ENCODE peak calls at places on chromosomes 6 and 20, in seven cellular contexts. N is astrocyte of the cerebellum; E is lower lobe of right lung; D is CD8-positive, alpha-beta memory T cell; U is tibial nerve; K is lower leg skin; H is A549. F is an unnamed sample.

GRCh38 chr6:82030761-82031160 is 216.8 kb downstream of the IBTK start:
- DNase-seq in N (no peak), E (no peak), D (no peak), U (no peak), K (no peak), H (no peak), F (no peak)

GRCh38 chr20:14568225-14568624 is 230.8 kb upstream of the FLRT3 start:
- DNase-seq in N (no peak), E (no peak), D (no peak), U (no peak), K (no peak), H (no peak), F (no peak)

GRCh38 chr6:106823732-106824351 is 150.7 kb downstream of the CD24 start:
- DNase-seq in N (no peak), E (peak; percentile 63), D (no peak), U (no peak), K (no peak), H (no peak), F (no peak)

GRCh38 chr6:3489032-3489757 is 32.3 kb upstream of the SLC22A23 start:
- DNase-seq in N (peak; percentile 90), E (no peak), D (no peak), U (no peak), K (peak; percentile 48), H (no peak), F (no peak)

GRCh38 chr6:4518506-4518905 is 257.7 kb upstream of the CDYL start:
- DNase-seq in N (no peak), E (no peak), D (no peak), U (no peak), K (no peak), H (peak; percentile 54), F (no peak)

GRCh38 chr6:25655746-25656145 is 3.7 kb downstream of the SCGN start:
- DNase-seq in N (no peak), E (no peak), D (no peak), U (no peak), K (no peak), H (no peak), F (no peak)

GRCh38 chr6:53857318-53858094 is 62.7 kb downstream of the LRRC1 start:
- DNase-seq in N (no peak), E (no peak), D (no peak), U (no peak), K (no peak), H (no peak), F (no peak)

GRCh38 chr6:28683945-28684538 is 158.4 kb downstream of the GPX5 start:
- DNase-seq in N (peak; percentile 15), E (no peak), D (peak; percentile 35), U (no peak), K (no peak), H (peak; percentile 35), F (no peak)

GRCh38 chr20:17529586-17529985 is 1.6 kb downstream of the BFSP1 start:
- DNase-seq in N (no peak), E (no peak), D (no peak), U (no peak), K (no peak), H (no peak), F (no peak)

GRCh38 chr20:17533396-17533795 is 2.2 kb upstream of the BFSP1 start:
- DNase-seq in N (no peak), E (no peak), D (no peak), U (no peak), K (no peak), H (peak; percentile 88), F (no peak)

GRCh38 chr20:17530153-17530552 is 1.0 kb downstream of the BFSP1 start:
- DNase-seq in N (no peak), E (no peak), D (no peak), U (no peak), K (no peak), H (no peak), F (no peak)

GRCh38 chr20:17530716-17531536 is at the start of gene BFSP1:
- DNase-seq in N (no peak), E (peak; percentile 67), D (no peak), U (no peak), K (peak; percentile 88), H (peak; percentile 54), F (peak; percentile 49)

DNA sequence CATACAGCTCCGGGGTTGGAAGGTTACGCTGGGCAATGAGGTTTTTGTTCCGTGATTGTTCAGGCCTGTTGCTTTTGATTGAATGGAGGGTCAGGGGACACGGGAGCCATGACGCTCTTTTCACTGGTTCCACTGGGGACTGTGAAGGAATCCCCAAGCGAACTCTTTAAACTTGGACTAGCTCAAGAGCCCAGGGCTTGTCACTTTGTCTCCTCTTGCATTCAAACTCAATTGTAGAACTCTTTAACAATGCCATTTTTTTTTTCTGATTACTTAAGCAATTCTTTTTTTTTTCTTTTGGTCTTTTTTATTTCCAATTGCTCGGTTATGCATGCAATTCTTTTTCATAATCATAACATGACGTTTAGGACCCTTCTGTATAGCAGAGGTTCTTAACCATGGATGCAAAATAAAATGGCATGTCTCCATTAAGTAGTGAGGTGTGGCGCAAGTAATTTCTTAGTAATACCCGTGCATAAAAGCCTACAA is 402 bp upstream of the BFSP1 start:
- DNase-seq in N (no peak), E (no peak), D (no peak), U (no peak), K (no peak), H (peak; percentile 58), F (no peak)
- H3K4me3 ChIP-seq in N (peak overlapping the region; percentile 40), E (peak overlapping the region; percentile 61), D (peak overlapping the region; percentile 47), U (peak overlapping the region; percentile 41), K (no peak overlapping the region), H (peak overlapping the region; percentile 55), F (peak overlapping the region; percentile 3)

GRCh38 chr20:50195524-50196120 is 5.0 kb downstream of the CEBPB start:
- DNase-seq in N (no peak), E (no peak), D (no peak), U (no peak), K (no peak), H (no peak), F (no peak)

GRCh38 chr20:50193851-50194830 is 3.5 kb downstream of the CEBPB start:
- DNase-seq in N (no peak), E (peak; percentile 63), D (no peak), U (no peak), K (no peak), H (no peak), F (no peak)

GRCh38 chr20:50193169-50193850 is 2.7 kb downstream of the CEBPB start:
- DNase-seq in N (no peak), E (no peak), D (no peak), U (no peak), K (no peak), H (no peak), F (no peak)

GRCh38 chr20:50196248-50196647 is 5.6 kb downstream of the CEBPB start:
- DNase-seq in N (no peak), E (no peak), D (no peak), U (no peak), K (no peak), H (no peak), F (no peak)

DNA sequence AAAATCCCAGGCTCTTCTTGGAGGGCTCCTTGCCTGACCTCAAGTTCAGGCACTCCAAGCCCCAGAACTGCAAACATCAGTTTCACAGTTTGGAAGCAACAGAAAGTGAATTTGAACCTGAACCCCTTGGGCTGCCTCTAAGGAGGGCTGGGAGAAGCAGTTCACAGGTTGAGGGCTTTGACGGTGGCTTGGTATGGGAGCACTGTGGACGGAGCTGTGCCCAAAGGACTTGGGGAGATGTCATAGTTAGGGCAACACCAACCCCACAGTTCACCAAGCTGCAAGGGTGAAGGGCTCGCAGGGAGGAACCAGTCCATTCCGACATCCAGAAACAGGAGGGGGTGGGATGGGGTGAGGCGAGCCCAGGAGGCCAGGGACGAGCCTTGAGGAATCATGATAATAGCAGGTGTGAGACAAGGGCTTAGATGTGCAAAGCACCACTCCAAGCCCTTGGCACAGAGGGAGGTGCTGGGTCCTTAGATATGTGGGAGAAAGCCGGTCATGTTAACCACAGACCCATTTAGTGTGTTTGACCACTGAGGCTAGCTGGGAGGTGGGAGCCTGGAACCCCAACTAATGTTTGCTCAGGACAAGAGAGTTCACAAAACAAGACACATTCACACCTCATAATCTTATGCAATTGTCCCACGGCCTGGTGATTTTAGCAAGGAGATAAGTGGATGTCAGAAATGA is 4.3 kb downstream of the CEBPB start:
- DNase-seq in N (no peak), E (no peak), D (no peak), U (no peak), K (no peak), H (no peak), F (no peak)
- H3K4me3 ChIP-seq in N (no peak overlapping the region), E (peak overlapping the region; percentile 90), D (no peak overlapping the region), U (no peak overlapping the region), K (no peak overlapping the region), H (peak overlapping the region; percentile 98), F (peak overlapping the region; percentile 97)

GRCh38 chr6:68635412-68635705 is 277 bp downstream of the ADGRB3 start:
- DNase-seq in N (no peak), E (no peak), D (no peak), U (no peak), K (no peak), H (no peak), F (no peak)

GRCh38 chr6:68636710-68637470 is 1.8 kb downstream of the ADGRB3 start:
- DNase-seq in N (no peak), E (no peak), D (no peak), U (no peak), K (no peak), H (no peak), F (no peak)

GRCh38 chr6:68637782-68638181 is 2.7 kb downstream of the ADGRB3 start:
- DNase-seq in N (no peak), E (no peak), D (no peak), U (no peak), K (no peak), H (no peak), F (no peak)

GRCh38 chr6:68634503-68635411 is at the start of gene ADGRB3:
- DNase-seq in N (peak; percentile 66), E (peak; percentile 74), D (peak; percentile 5), U (peak; percentile 67), K (peak; percentile 92), H (peak; percentile 9), F (peak; percentile 85)

DNA sequence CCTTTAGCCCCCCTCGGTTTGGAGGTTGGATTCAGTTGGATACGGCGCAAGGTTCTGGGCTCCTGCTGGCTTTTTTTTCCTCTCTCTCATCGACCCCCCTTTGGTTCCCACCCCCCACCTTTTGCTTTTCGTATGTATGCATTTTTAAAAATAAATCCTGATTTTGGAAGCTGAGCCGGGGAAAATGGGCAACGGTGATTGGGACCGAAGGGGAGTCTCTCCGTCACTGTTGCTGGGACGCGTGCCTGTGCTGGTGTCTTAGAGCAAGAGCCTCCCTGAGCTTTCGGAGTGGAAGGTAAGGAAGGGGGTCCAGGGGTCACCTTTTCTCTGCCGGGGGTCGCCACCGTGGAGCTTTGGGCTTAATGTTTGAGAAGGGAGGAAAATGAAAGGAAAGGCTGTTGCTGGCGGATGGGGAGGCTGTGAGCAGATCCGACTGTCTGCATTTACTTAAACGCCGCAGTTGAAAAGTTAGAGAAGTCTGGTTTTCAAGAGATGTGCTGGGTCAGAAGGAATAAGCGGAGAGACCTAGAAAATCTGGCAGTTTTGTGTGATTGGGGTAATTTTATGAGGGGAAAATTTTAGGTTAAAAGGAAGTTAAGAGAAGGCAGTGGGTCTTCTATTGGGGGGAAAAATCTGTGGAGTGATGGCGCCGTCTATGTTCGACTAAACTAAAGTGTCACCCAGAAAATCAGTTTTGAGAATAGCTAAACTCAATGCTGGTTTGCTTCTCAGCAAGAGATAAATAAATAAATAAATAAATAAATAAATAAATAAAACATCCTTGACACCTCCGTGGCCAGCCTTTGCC is 828 bp downstream of the ADGRB3 start:
- DNase-seq in N (no peak), E (no peak), D (no peak), U (no peak), K (no peak), H (no peak), F (peak; percentile 36)
- H3K4me3 ChIP-seq in N (peak overlapping the region; percentile 68), E (peak overlapping the region; percentile 61), D (peak overlapping the region; percentile 26), U (peak overlapping the region; percentile 73), K (peak overlapping the region; percentile 36), H (peak overlapping the region; percentile 58), F (peak overlapping the region; percentile 70)

DNA sequence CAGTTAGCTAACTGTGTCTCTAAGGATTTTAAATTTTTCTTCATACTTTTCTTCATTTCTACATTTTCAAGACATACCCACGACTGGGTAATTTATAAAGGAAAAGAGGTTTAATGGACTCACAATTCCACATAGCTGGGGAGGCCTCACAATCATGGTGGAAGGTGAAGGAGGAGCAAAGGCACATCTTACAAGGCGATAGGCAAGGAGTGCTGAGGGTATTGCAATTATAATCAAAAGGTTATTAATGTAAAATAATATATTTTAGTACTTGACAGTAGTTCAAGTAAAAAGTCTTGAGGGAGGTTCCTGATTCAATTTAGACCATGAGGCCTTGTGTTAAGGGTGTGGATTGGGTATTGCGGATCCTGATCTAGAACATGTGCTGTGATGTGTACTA is 7.3 kb upstream of the ABCC10 start:
- DNase-seq in N (no peak), E (no peak), D (no peak), U (no peak), K (no peak), H (no peak), F (no peak)
- H3K4me3 ChIP-seq in N (no peak overlapping the region), E (no peak overlapping the region), D (no peak overlapping the region), U (no peak overlapping the region), K (no peak overlapping the region), H (no peak overlapping the region), F (no peak overlapping the region)